ENCODE peak calls at places on chromosomes 16 and 17, in four cellular contexts. J is heart right ventricle; O is globus pallidus; V is stimulated activated CD8-positive, alpha-beta memory T cell treated with anti-CD3 and anti-CD28 coated beads, Interleukin-15, amount 100 ng/mL, for 24 hours. Y is an unnamed sample.

GRCh38 chr17:48351916-48352332 is 78.1 kb downstream of the SKAP1 start:
- DNase-seq in V (no peak), O (peak; percentile 2), J (no peak), Y (peak; percentile 37)

GRCh38 chr17:29349409-29349808 is 40.8 kb upstream of the TAOK1 start:
- DNase-seq in V (no peak), J (no peak), O (no peak), Y (no peak)

GRCh38 chr17:73320601-73321264 is 8.9 kb upstream of the CDC42EP4 start:
- DNase-seq in J (no peak), V (no peak), O (no peak), Y (no peak)

GRCh38 chr17:57855391-57856035 is 5.7 kb upstream of the MRPS23 start:
- DNase-seq in J (no peak), O (no peak), V (no peak), Y (no peak)

GRCh38 chr16:14629919-14630619 is at the start of gene PARN:
- DNase-seq in V (peak; percentile 98), J (peak; percentile 97), O (peak; percentile 92), Y (peak; percentile 93)

GRCh38 chr16:27446721-27447120 is 44.7 kb downstream of the IL21R start:
- DNase-seq in V (no peak), J (no peak), O (no peak), Y (no peak)

GRCh38 chr16:69410285-69410990 is 14.0 kb upstream of the CYB5B start:
- DNase-seq in V (no peak), J (no peak), O (no peak), Y (no peak)

GRCh38 chr17:49913226-49914095 is 55.5 kb upstream of the DLX4 start:
- DNase-seq in O (no peak), V (no peak), J (no peak), Y (no peak)

GRCh38 chr16:84941916-84942315 is 69.4 kb downstream of the ZDHHC7 start:
- DNase-seq in O (no peak), J (no peak), V (no peak), Y (no peak)

GRCh38 chr16:87541004-87541881 is 48.4 kb upstream of the ZCCHC14 start:
- DNase-seq in V (no peak), J (peak; percentile 58), O (no peak), Y (no peak)

GRCh38 chr16:17350212-17350611 is 120.5 kb downstream of the XYLT1 start:
- DNase-seq in V (no peak), J (no peak), O (no peak), Y (no peak)

GRCh38 chr16:24700549-24701392 is 28.7 kb upstream of the TNRC6A start:
- DNase-seq in V (no peak), J (peak; percentile 48), O (peak; percentile 53), Y (no peak)

GRCh38 chr17:70060415-70060814 is 14.6 kb upstream of the KCNJ16 start:
- DNase-seq in J (no peak), O (no peak), V (no peak), Y (peak; percentile 15)

GRCh38 chr16:66228791-66229190 is 137.7 kb upstream of the CDH5 start:
- DNase-seq in J (no peak), V (no peak), O (no peak), Y (no peak)

GRCh38 chr17:59669944-59670343 is 37.3 kb downstream of the PTRH2 start:
- DNase-seq in O (no peak), V (no peak), J (no peak), Y (no peak)

GRCh38 chr17:69713815-69714214 is 299.3 kb downstream of the MAP2K6 start:
- DNase-seq in J (no peak), V (no peak), O (no peak), Y (no peak)

GRCh38 chr17:31677036-31677435 is 182.0 kb downstream of the COPRS start:
- DNase-seq in O (no peak), J (no peak), V (no peak), Y (no peak)

GRCh38 chr17:4130715-4131114 is 12.1 kb downstream of the ZZEF1 start:
- DNase-seq in J (no peak), O (peak; percentile 38), V (no peak), Y (no peak)

GRCh38 chr17:73323622-73324455 is 12.0 kb upstream of the CDC42EP4 start:
- DNase-seq in J (no peak), V (no peak), O (no peak), Y (no peak)